ENCODE peak calls at places on chromosomes 7 and 10, in nine cellular contexts. K is stimulated activated CD4-positive, alpha-beta T cell treated with anti-CD3 and anti-CD28 coated beads, Interleukin-4, amount 100 ng/mL, for 24 hours; S is nephron progenitor cell; X is GM06990; P is sciatic nerve; F is uterus; O is NCI-H1417; Z is DMS 273 treated with DMSO at 0.1 percent for 48 hours; I is AG04449. M is an unnamed sample.
A peak's percentile ranks its signal among the peaks of the same experiment; 100 is the strongest.

GRCh38 chr7:101870361-101871062 is 53.1 kb downstream of the CUX1 start:
- DNase-seq in O (no peak), F (no peak), S (no peak), P (no peak), I (no peak), Z (no peak), K (no peak), X (no peak), M (peak; percentile 48)

GRCh38 chr7:51324206-51324884 is 7.7 kb upstream of the COBL start:
- DNase-seq in P (no peak), F (no peak), K (no peak), S (no peak), Z (no peak), X (no peak), O (no peak), I (no peak), M (peak; percentile 66)

GRCh38 chr10:86662186-86663045 is 5.9 kb upstream of the LDB3 start:
- DNase-seq in I (no peak), X (no peak), P (no peak), Z (no peak), O (no peak), S (no peak), K (no peak), F (no peak), M (peak; percentile 22)

GRCh38 chr7:98223351-98223897 is 12.2 kb downstream of the BHLHA15 start:
- DNase-seq in P (no peak), X (no peak), F (no peak), K (no peak), S (no peak), I (no peak), O (no peak), Z (no peak), M (no peak)

GRCh38 chr10:132572545-132572937 is 35.0 kb downstream of the INPP5A start:
- DNase-seq in O (no peak), S (no peak), I (no peak), P (no peak), X (no peak), F (no peak), K (no peak), Z (no peak), M (no peak)

GRCh38 chr7:3995187-3995586 is 686.9 kb upstream of the FOXK1 start:
- DNase-seq in S (no peak), I (no peak), F (no peak), K (no peak), O (no peak), Z (no peak), P (no peak), X (no peak), M (no peak)

GRCh38 chr10:75672842-75673241 is 241.4 kb downstream of the LRMDA start:
- DNase-seq in F (no peak), I (no peak), P (no peak), S (no peak), O (no peak), K (no peak), X (no peak), Z (no peak), M (no peak)

GRCh38 chr7:42183547-42183946 is 53.5 kb downstream of the GLI3 start:
- DNase-seq in X (no peak), S (no peak), O (no peak), K (no peak), Z (no peak), F (no peak), P (no peak), I (no peak), M (no peak)

GRCh38 chr7:137789215-137789899 is 57.4 kb downstream of the DGKI start:
- DNase-seq in O (no peak), P (no peak), I (no peak), Z (no peak), F (no peak), K (no peak), X (no peak), S (no peak), M (no peak)

GRCh38 chr10:24209421-24209770 is 458 bp downstream of the KIAA1217 start:
- DNase-seq in O (no peak), Z (no peak), K (peak; percentile 55), F (no peak), S (peak; percentile 25), P (no peak), I (no peak), X (peak; percentile 39), M (no peak)

GRCh38 chr7:135879238-135879637 is 97.9 kb downstream of the MTPN start:
- DNase-seq in S (no peak), O (no peak), F (no peak), K (no peak), I (no peak), X (no peak), Z (no peak), P (no peak), M (no peak)

GRCh38 chr10:129972145-129972965 is 8.3 kb upstream of the EBF3 start:
- DNase-seq in Z (no peak), O (no peak), S (peak; percentile 61), I (no peak), X (no peak), K (no peak), F (no peak), P (no peak), M (no peak)

GRCh38 chr7:75596727-75597614 is 104.9 kb downstream of the SPDYE5 start:
- DNase-seq in S (no peak), X (peak; percentile 70), I (no peak), O (no peak), K (no peak), P (no peak), F (no peak), Z (no peak), M (no peak)

GRCh38 chr7:132739271-132739955 is 163.1 kb upstream of the PLXNA4 start:
- DNase-seq in I (peak; percentile 81), P (no peak), O (no peak), X (no peak), S (no peak), Z (no peak), F (peak; percentile 18), K (no peak), M (peak; percentile 64)

GRCh38 chr7:130486114-130486962 is 5.5 kb upstream of the MEST start:
- DNase-seq in S (peak; percentile 69), F (no peak), P (peak; percentile 73), I (no peak), Z (peak; percentile 86), K (peak; percentile 57), X (peak; percentile 60), O (peak; percentile 64), M (no peak)

GRCh38 chr7:51123322-51124021 is 193.1 kb downstream of the COBL start:
- DNase-seq in K (peak; percentile 79), F (no peak), X (no peak), O (no peak), I (peak; percentile 90), S (no peak), P (no peak), Z (no peak), M (peak; percentile 85)

GRCh38 chr10:37712489-37713131 is 144.8 kb downstream of the ZNF248 start:
- DNase-seq in I (no peak), S (no peak), F (no peak), O (no peak), P (no peak), K (no peak), Z (no peak), X (no peak), M (no peak)

GRCh38 chr7:130224210-130224609 is 16.6 kb downstream of the SSMEM1 start:
- DNase-seq in P (no peak), X (no peak), F (no peak), I (no peak), Z (no peak), K (no peak), S (no peak), O (no peak), M (no peak)

GRCh38 chr10:101011517-101012423 is 12.2 kb downstream of the LZTS2 start:
- DNase-seq in I (no peak), S (no peak), Z (no peak), F (no peak), X (no peak), O (no peak), P (no peak), K (no peak), M (no peak)

GRCh38 chr10:97063983-97064837 is 121.5 kb downstream of the SLIT1 start:
- DNase-seq in I (no peak), K (no peak), Z (no peak), P (no peak), F (no peak), S (no peak), O (no peak), X (no peak), M (no peak)

GRCh38 chr10:89307213-89307612 is 5.4 kb downstream of the IFIT2 start:
- DNase-seq in K (no peak), S (no peak), I (no peak), Z (no peak), X (no peak), O (no peak), P (no peak), F (no peak), M (no peak)

M was measured in gastrocnemius medialis.